ENCODE peak calls at places on chromosome 12, in six cellular contexts. A is right cardiac atrium, C is aorta, M is brain microvascular endothelial cell, B is OCI-LY7, E is WERI-Rb-1. O is an unnamed sample.

GRCh38 chr12:16285586-16285985 is 8.1 kb upstream of the SLC15A5 start:
- DNase-seq in A (no peak), C (no peak), M (peak), B (no peak), E (no peak), O (no peak)

GRCh38 chr12:51631021-51631420 is 40.0 kb downstream of the SCN8A start:
- DNase-seq in A (no peak), C (no peak), M (no peak), B (no peak), E (no peak), O (no peak)

GRCh38 chr12:114916531-114916930 is 232.6 kb upstream of the TBX3 start:
- DNase-seq in A (no peak), C (no peak), M (no peak), B (no peak), E (no peak), O (no peak)

GRCh38 chr12:109111775-109112491 is 4.5 kb upstream of the ACACB start:
- DNase-seq in A (peak), C (peak), M (peak), B (peak), E (peak), O (no peak)

GRCh38 chr12:79012616-79013015 is 148.0 kb downstream of the SYT1 start:
- DNase-seq in A (no peak), C (no peak), M (no peak), B (no peak), E (no peak), O (peak)

GRCh38 chr12:24425601-24425970 is 476.1 kb upstream of the SOX5 start:
- DNase-seq in A (no peak), C (no peak), M (peak), B (no peak), E (no peak), O (no peak)

GRCh38 chr12:41019461-41019860 is 168.7 kb upstream of the PDZRN4 start:
- DNase-seq in A (no peak), C (no peak), M (no peak), B (no peak), E (no peak), O (no peak)

GRCh38 chr12:21296751-21297406 is 37.8 kb downstream of the SLCO1A2 start:
- DNase-seq in A (no peak), C (no peak), M (no peak), B (peak), E (no peak), O (peak)

GRCh38 chr12:75781532-75782046 is 250.0 kb downstream of the PHLDA1 start:
- DNase-seq in A (no peak), C (no peak), M (peak), B (no peak), E (no peak), O (no peak)

GRCh38 chr12:38589310-38589632 is 272.7 kb downstream of the ALG10B start:
- DNase-seq in A (no peak), C (no peak), M (no peak), B (no peak), E (no peak), O (no peak)

GRCh38 chr12:119153477-119154434 is 25.0 kb upstream of the HSPB8 start:
- DNase-seq in A (peak), C (peak), M (peak), B (no peak), E (no peak), O (no peak)

GRCh38 chr12:124203176-124203575 is 91.7 kb upstream of the RFLNA start:
- DNase-seq in A (no peak), C (no peak), M (no peak), B (no peak), E (no peak), O (no peak)

GRCh38 chr12:26940820-26941219 is 2.5 kb downstream of the FGFR1OP2 start:
- DNase-seq in A (no peak), C (no peak), M (peak), B (peak), E (no peak), O (no peak)

GRCh38 chr12:107684029-107684790 is 1.4 kb upstream of the PWP1 start:
- DNase-seq in A (no peak), C (no peak), M (peak), B (no peak), E (no peak), O (no peak)

GRCh38 chr12:132516064-132517012 is 26.4 kb downstream of the FBRSL1 start:
- DNase-seq in A (no peak), C (no peak), M (no peak), B (no peak), E (no peak), O (no peak)

GRCh38 chr12:51913071-51914033 is 6.0 kb downstream of the ACVRL1 start:
- DNase-seq in A (peak), C (peak), M (no peak), B (no peak), E (peak), O (no peak)

GRCh38 chr12:56469007-56469930 is 891 bp downstream of the SPRYD4 start:
- DNase-seq in A (peak), C (no peak), M (no peak), B (peak), E (no peak), O (no peak)

GRCh38 chr12:123912415-123913385 is 59.9 kb downstream of the CCDC92 start:
- DNase-seq in A (no peak), C (no peak), M (no peak), B (peak), E (no peak), O (no peak)

GRCh38 chr12:26118356-26118755 is 6.5 kb downstream of the BHLHE41 start:
- DNase-seq in A (no peak), C (no peak), M (no peak), B (no peak), E (no peak), O (no peak)

GRCh38 chr12:48105321-48105866 is 485 bp downstream of the SENP1 start:
- DNase-seq in A (no peak), C (no peak), M (peak), B (peak), E (no peak), O (peak)

GRCh38 chr12:83389237-83389996 is 702.7 kb downstream of the TMTC2 start:
- DNase-seq in A (peak), C (no peak), M (no peak), B (no peak), E (peak), O (no peak)

GRCh38 chr12:115388139-115388538 is 704.2 kb upstream of the TBX3 start:
- DNase-seq in A (no peak), C (no peak), M (no peak), B (no peak), E (no peak), O (no peak)

GRCh38 chr12:109963743-109964429 is 32.3 kb downstream of the GIT2 start:
- DNase-seq in A (peak), C (peak), M (peak), B (no peak), E (no peak), O (no peak)

GRCh38 chr12:47221256-47222023 is 141.7 kb upstream of the AMIGO2 start:
- DNase-seq in A (no peak), C (no peak), M (no peak), B (no peak), E (no peak), O (no peak)

DNA sequence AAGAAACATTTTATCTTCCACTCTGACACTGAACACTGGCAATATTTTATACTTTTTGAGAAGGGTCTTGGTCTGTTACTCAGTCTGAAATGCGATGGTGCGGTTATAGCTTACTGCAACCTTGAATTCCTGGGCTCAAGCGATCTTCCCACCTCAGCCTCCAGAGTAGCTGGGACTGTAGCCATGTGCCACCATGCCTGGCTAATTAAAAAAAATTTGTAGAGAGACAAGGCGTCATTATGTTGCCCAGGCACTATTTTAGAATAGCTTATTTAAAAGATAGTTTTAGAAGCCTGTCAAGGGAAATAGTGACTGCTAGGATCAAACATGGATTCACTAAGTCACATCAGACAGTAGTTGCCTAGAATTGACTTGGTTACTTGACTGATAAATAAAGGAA is 5.9 kb downstream of the ERC1 start:
- DNase-seq in A (no peak), C (no peak), M (no peak), B (no peak), E (no peak), O (no peak)
- H3K4me3 ChIP-seq in A (no peak), C (no peak), M (no peak), B (no peak), E (no peak), O (no peak)

GRCh38 chr12:54016478-54016964 is 7.7 kb downstream of the HOXC8 start:
- DNase-seq in A (no peak), C (peak), M (no peak), B (no peak), E (no peak), O (no peak)
- H3K4me3 ChIP-seq in A (peak), C (no peak), M (no peak), B (no peak), E (peak), O (peak)

DNA sequence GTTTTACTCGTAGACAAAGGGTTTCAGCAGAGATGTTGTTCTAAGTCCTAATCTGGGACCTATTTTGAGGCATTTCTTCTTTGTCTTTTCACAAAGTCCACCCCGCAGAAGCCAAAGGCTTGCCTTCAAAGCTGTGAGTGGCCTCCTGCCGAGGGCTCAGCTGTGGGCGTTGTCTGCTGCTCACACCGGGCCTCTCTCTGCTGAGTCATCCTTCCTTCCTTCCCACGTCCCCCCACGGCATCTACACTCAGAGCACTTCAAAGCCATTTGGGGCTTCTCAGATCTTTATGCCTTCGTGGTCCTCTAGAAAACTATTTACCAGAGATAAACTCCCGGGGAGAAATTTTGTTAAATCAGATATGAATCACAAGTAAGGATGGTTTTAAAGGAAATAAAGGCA is 115.9 kb upstream of the TMPO start:
- DNase-seq in A (no peak), C (no peak), M (peak), B (peak), E (no peak), O (peak)
- H3K4me3 ChIP-seq in A (no peak), C (no peak), M (no peak), B (no peak), E (no peak), O (no peak)

GRCh38 chr12:54220567-54220966 is 31.8 kb upstream of the SMUG1 start:
- DNase-seq in A (no peak), C (no peak), M (no peak), B (no peak), E (no peak), O (no peak)

GRCh38 chr12:54222609-54223008 is 33.8 kb upstream of the SMUG1 start:
- DNase-seq in A (no peak), C (no peak), M (peak), B (no peak), E (no peak), O (no peak)

GRCh38 chr12:54221402-54221984 is 32.7 kb upstream of the SMUG1 start:
- DNase-seq in A (no peak), C (no peak), M (no peak), B (no peak), E (no peak), O (no peak)

GRCh38 chr12:54217774-54218221 is 29.0 kb upstream of the SMUG1 start:
- DNase-seq in A (peak), C (no peak), M (no peak), B (peak), E (no peak), O (no peak)

GRCh38 chr12:54220092-54220557 is 31.3 kb upstream of the SMUG1 start:
- DNase-seq in A (peak), C (peak), M (peak), B (peak), E (peak), O (peak)
- H3K4me3 ChIP-seq in A (no peak), C (no peak), M (no peak), B (no peak), E (no peak), O (no peak)

GRCh38 chr12:57756406-57757341 is 1.8 kb downstream of the MARCHF9 start:
- DNase-seq in A (peak), C (peak), M (no peak), B (peak), E (peak), O (peak)
- H3K4me3 ChIP-seq in A (peak), C (no peak), M (no peak), B (peak), E (peak), O (peak)

DNA sequence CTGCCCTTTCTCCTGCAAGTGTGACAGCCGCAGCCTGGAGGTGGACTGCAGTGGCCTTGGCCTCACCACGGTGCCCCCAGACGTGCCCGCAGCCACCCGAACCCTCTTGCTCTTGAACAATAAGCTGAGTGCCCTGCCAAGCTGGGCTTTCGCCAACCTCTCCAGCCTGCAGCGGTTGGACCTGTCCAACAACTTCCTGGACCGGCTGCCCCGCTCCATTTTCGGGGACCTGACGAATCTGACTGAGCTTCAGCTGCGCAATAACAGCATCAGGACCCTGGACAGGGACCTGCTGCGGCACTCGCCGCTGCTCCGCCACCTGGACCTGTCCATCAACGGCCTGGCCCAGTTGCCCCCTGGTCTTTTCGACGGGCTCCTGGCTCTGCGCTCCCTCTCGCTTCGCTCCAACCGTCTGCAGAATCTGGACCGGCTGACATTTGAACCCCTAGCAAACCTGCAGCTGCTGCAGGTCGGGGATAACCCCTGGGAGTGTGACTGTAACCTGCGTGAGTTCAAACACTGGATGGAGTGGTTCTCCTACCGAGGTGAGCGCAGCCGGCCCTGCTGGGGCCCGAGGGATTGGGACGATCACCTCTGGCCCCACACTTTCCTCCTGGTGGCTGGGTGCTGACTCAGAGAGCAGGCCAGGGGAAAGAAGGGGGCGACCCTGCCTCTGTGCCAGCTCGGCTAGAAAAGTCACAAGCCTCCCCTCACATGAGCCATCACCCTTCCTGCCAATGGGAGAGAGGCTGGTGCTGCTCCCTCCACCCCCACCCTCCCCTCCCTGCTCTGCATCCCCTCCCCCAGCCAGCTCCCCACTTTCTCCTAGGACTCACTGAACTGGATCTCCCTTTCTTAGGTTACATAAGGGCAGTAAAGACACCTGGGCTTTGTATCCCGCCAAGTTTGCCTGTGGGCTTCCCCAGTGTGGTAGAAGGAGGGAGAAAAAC is 10.9 kb downstream of the LRTM2 start:
- DNase-seq in A (peak), C (peak), M (peak), B (no peak), E (no peak), O (no peak)
- H3K4me3 ChIP-seq in A (no peak), C (no peak), M (no peak), B (no peak), E (no peak), O (no peak)

GRCh38 chr12:120369476-120370342 is 745 bp upstream of the MSI1 start:
- DNase-seq in A (no peak), C (no peak), M (no peak), B (no peak), E (no peak), O (no peak)

GRCh38 chr12:120366884-120367251 is 2.1 kb downstream of the MSI1 start:
- DNase-seq in A (no peak), C (no peak), M (no peak), B (no peak), E (no peak), O (no peak)

GRCh38 chr12:120367252-120367923 is 1.6 kb downstream of the MSI1 start:
- DNase-seq in A (no peak), C (no peak), M (no peak), B (no peak), E (peak), O (no peak)

GRCh38 chr12:120368789-120369475 is at the start of gene MSI1:
- DNase-seq in A (no peak), C (no peak), M (no peak), B (no peak), E (peak), O (no peak)

GRCh38 chr12:120367924-120368788 is 808 bp downstream of the MSI1 start:
- DNase-seq in A (no peak), C (no peak), M (no peak), B (no peak), E (peak), O (no peak)
- H3K4me3 ChIP-seq in A (peak), C (peak), M (peak), B (no peak), E (peak), O (no peak)

DNA sequence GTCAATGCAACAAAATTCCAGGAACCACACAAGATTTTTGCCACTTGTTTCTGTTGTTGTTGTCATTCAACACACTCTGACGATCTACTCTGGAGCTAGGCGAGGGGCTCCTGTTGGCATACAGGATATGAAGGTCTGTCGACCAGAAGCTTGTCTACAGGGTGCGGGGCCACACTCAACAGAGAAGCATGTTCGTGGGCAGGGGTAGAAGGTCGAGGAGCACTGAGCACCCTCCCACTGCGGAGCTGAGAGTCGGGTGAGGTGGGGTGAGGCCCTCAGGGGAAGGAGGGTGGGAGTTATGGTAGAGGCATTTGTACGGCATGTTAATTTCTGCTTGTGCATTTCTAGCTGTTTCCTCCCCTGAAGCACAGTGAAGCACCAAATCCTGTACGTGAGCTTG is 115.1 kb downstream of the PRMT8 start:
- DNase-seq in A (no peak), C (no peak), M (no peak), B (no peak), E (no peak), O (no peak)
- H3K4me3 ChIP-seq in A (no peak), C (no peak), M (no peak), B (no peak), E (no peak), O (no peak)

DNA sequence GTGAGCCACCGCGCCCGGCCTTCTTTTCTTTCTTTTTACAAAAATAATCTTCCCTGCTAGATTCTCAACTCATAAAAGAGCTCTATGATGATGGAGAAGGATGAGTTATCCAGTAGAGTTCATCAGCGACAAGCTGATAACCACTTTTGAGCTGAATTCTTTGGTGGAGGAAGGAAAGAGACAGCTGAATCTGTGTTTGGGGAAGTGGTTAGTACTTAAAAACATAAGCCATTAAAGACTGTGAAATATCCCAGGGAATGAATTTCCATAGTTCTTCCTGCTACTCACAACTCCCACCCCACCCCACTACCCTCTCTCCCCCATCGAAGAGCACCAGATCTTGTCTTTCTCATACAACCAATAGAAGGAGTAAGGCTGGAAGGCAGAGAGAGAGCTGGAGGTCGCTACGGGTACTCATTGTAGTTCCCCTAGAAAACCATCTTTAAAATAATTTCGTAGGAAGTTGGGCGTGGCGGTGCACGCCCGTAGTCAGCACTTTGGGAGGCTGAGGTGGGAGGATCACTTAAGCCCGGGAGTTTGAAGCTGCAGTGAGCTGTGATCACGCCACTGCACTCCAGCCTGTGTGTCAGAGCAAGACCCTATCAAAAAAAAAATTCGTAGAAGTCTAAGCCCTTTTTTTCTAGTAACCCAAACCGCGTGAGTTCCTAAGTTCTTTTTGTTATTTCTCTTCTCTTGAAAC is 640 bp upstream of the ESPL1 start:
- DNase-seq in A (peak), C (peak), M (no peak), B (no peak), E (no peak), O (no peak)
- H3K4me3 ChIP-seq in A (peak), C (peak), M (peak), B (peak), E (peak), O (peak)